ENCODE peak calls at places on chromosome 12, in six cellular contexts. One of them, this sample, is unnamed.

GRCh38 chr12:31106101-31106803 is 32.6 kb downstream of the DDX11 start:
- DNase-seq in DND-41: no peak
- DNase-seq in tibial artery: no peak
- DNase-seq in thoracic aorta: no peak
- DNase-seq in H7: peak
- DNase-seq in fibroblast of the aortic adventitia: no peak
- DNase-seq in this sample: no peak

GRCh38 chr12:121804417-121805111 is 755 bp downstream of the SETD1B start:
- DNase-seq in DND-41: peak
- DNase-seq in tibial artery: no peak
- DNase-seq in thoracic aorta: no peak
- DNase-seq in H7: peak
- DNase-seq in fibroblast of the aortic adventitia: no peak
- DNase-seq in this sample: peak

GRCh38 chr12:2692156-2692555 is 102.6 kb upstream of the FKBP4 start:
- DNase-seq in DND-41: peak
- DNase-seq in tibial artery: no peak
- DNase-seq in thoracic aorta: no peak
- DNase-seq in H7: no peak
- DNase-seq in fibroblast of the aortic adventitia: no peak
- DNase-seq in this sample: no peak

GRCh38 chr12:96143392-96143791 is 50.8 kb upstream of the ELK3 start:
- DNase-seq in DND-41: peak
- DNase-seq in tibial artery: no peak
- DNase-seq in thoracic aorta: no peak
- DNase-seq in H7: no peak
- DNase-seq in fibroblast of the aortic adventitia: no peak
- DNase-seq in this sample: no peak

GRCh38 chr12:15574353-15574752 is 214.8 kb downstream of the EPS8 start:
- DNase-seq in DND-41: no peak
- DNase-seq in tibial artery: no peak
- DNase-seq in thoracic aorta: no peak
- DNase-seq in H7: no peak
- DNase-seq in fibroblast of the aortic adventitia: no peak
- DNase-seq in this sample: no peak

GRCh38 chr12:106067606-106068205 is 71.0 kb downstream of the NUAK1 start:
- DNase-seq in DND-41: no peak
- DNase-seq in tibial artery: no peak
- DNase-seq in thoracic aorta: no peak
- DNase-seq in H7: no peak
- DNase-seq in fibroblast of the aortic adventitia: no peak
- DNase-seq in this sample: no peak

GRCh38 chr12:21881950-21882349 is 59.3 kb downstream of the ABCC9 start:
- DNase-seq in DND-41: no peak
- DNase-seq in tibial artery: no peak
- DNase-seq in thoracic aorta: no peak
- DNase-seq in H7: no peak
- DNase-seq in fibroblast of the aortic adventitia: peak
- DNase-seq in this sample: no peak

GRCh38 chr12:62817556-62818271 is 117.2 kb downstream of the PPM1H start:
- DNase-seq in DND-41: no peak
- DNase-seq in tibial artery: no peak
- DNase-seq in thoracic aorta: no peak
- DNase-seq in H7: peak
- DNase-seq in fibroblast of the aortic adventitia: peak
- DNase-seq in this sample: no peak

GRCh38 chr12:87119713-87120112 is 863.5 kb upstream of the MGAT4C start:
- DNase-seq in DND-41: no peak
- DNase-seq in tibial artery: no peak
- DNase-seq in thoracic aorta: no peak
- DNase-seq in H7: no peak
- DNase-seq in fibroblast of the aortic adventitia: peak
- DNase-seq in this sample: peak

GRCh38 chr12:132312516-132312915 is 16.9 kb downstream of the GALNT9 start:
- DNase-seq in DND-41: no peak
- DNase-seq in tibial artery: no peak
- DNase-seq in thoracic aorta: no peak
- DNase-seq in H7: no peak
- DNase-seq in fibroblast of the aortic adventitia: no peak
- DNase-seq in this sample: no peak

GRCh38 chr12:132308311-132309161 is 20.9 kb downstream of the GALNT9 start:
- DNase-seq in DND-41: no peak
- DNase-seq in tibial artery: no peak
- DNase-seq in thoracic aorta: no peak
- DNase-seq in H7: no peak
- DNase-seq in fibroblast of the aortic adventitia: no peak
- DNase-seq in this sample: no peak

GRCh38 chr12:132309162-132310086 is 20.0 kb downstream of the GALNT9 start:
- DNase-seq in DND-41: no peak
- DNase-seq in tibial artery: no peak
- DNase-seq in thoracic aorta: no peak
- DNase-seq in H7: no peak
- DNase-seq in fibroblast of the aortic adventitia: no peak
- DNase-seq in this sample: no peak

GRCh38 chr12:132311201-132311915 is 18.0 kb downstream of the GALNT9 start:
- DNase-seq in DND-41: no peak
- DNase-seq in tibial artery: no peak
- DNase-seq in thoracic aorta: no peak
- DNase-seq in H7: no peak
- DNase-seq in fibroblast of the aortic adventitia: no peak
- DNase-seq in this sample: no peak

GRCh38 chr12:132310181-132311040 is 19.0 kb downstream of the GALNT9 start:
- DNase-seq in DND-41: no peak
- DNase-seq in tibial artery: no peak
- DNase-seq in thoracic aorta: no peak
- DNase-seq in H7: no peak
- DNase-seq in fibroblast of the aortic adventitia: no peak
- DNase-seq in this sample: no peak
- H3K4me3 ChIP-seq in DND-41: no peak
- H3K4me3 ChIP-seq in tibial artery: no peak
- H3K4me3 ChIP-seq in thoracic aorta: no peak
- H3K4me3 ChIP-seq in H7: no peak
- H3K4me3 ChIP-seq in fibroblast of the aortic adventitia: no peak
- H3K4me3 ChIP-seq in this sample: no peak

GRCh38 chr12:75480469-75480949 is at the start of gene GLIPR1:
- DNase-seq in DND-41: peak
- DNase-seq in tibial artery: peak
- DNase-seq in thoracic aorta: peak
- DNase-seq in H7: no peak
- DNase-seq in fibroblast of the aortic adventitia: peak
- DNase-seq in this sample: peak

GRCh38 chr12:75483411-75483810 is 2.9 kb downstream of the GLIPR1 start:
- DNase-seq in DND-41: no peak
- DNase-seq in tibial artery: peak
- DNase-seq in thoracic aorta: no peak
- DNase-seq in H7: no peak
- DNase-seq in fibroblast of the aortic adventitia: peak
- DNase-seq in this sample: no peak

GRCh38 chr12:75482636-75483035 is 2.1 kb downstream of the GLIPR1 start:
- DNase-seq in DND-41: no peak
- DNase-seq in tibial artery: no peak
- DNase-seq in thoracic aorta: no peak
- DNase-seq in H7: no peak
- DNase-seq in fibroblast of the aortic adventitia: peak
- DNase-seq in this sample: no peak

GRCh38 chr12:75481013-75481705 is 604 bp downstream of the GLIPR1 start:
- DNase-seq in DND-41: no peak
- DNase-seq in tibial artery: no peak
- DNase-seq in thoracic aorta: no peak
- DNase-seq in H7: no peak
- DNase-seq in fibroblast of the aortic adventitia: peak
- DNase-seq in this sample: no peak

GRCh38 chr12:75481774-75482173 is 1.2 kb downstream of the GLIPR1 start:
- DNase-seq in DND-41: no peak
- DNase-seq in tibial artery: no peak
- DNase-seq in thoracic aorta: no peak
- DNase-seq in H7: no peak
- DNase-seq in fibroblast of the aortic adventitia: peak
- DNase-seq in this sample: no peak
- H3K4me3 ChIP-seq in DND-41: peak
- H3K4me3 ChIP-seq in tibial artery: peak
- H3K4me3 ChIP-seq in thoracic aorta: peak
- H3K4me3 ChIP-seq in H7: no peak
- H3K4me3 ChIP-seq in fibroblast of the aortic adventitia: peak
- H3K4me3 ChIP-seq in this sample: peak

GRCh38 chr12:124718052-124718451 is 145.6 kb downstream of the SCARB1 start:
- DNase-seq in DND-41: no peak
- DNase-seq in tibial artery: no peak
- DNase-seq in thoracic aorta: no peak
- DNase-seq in H7: no peak
- DNase-seq in fibroblast of the aortic adventitia: no peak
- DNase-seq in this sample: no peak

GRCh38 chr12:124713041-124713435 is 145.6 kb upstream of the NCOR2 start:
- DNase-seq in DND-41: no peak
- DNase-seq in tibial artery: peak
- DNase-seq in thoracic aorta: no peak
- DNase-seq in H7: no peak
- DNase-seq in fibroblast of the aortic adventitia: peak
- DNase-seq in this sample: no peak

GRCh38 chr12:124713436-124714082 is 146.1 kb upstream of the NCOR2 start:
- DNase-seq in DND-41: peak
- DNase-seq in tibial artery: peak
- DNase-seq in thoracic aorta: no peak
- DNase-seq in H7: no peak
- DNase-seq in fibroblast of the aortic adventitia: peak
- DNase-seq in this sample: peak

GRCh38 chr12:124716208-124717141 is 147.2 kb downstream of the SCARB1 start:
- DNase-seq in DND-41: no peak
- DNase-seq in tibial artery: no peak
- DNase-seq in thoracic aorta: no peak
- DNase-seq in H7: no peak
- DNase-seq in fibroblast of the aortic adventitia: no peak
- DNase-seq in this sample: no peak

GRCh38 chr12:124715121-124715990 is 147.9 kb upstream of the NCOR2 start:
- DNase-seq in DND-41: no peak
- DNase-seq in tibial artery: no peak
- DNase-seq in thoracic aorta: no peak
- DNase-seq in H7: no peak
- DNase-seq in fibroblast of the aortic adventitia: no peak
- DNase-seq in this sample: no peak
- H3K4me3 ChIP-seq in DND-41: no peak
- H3K4me3 ChIP-seq in tibial artery: no peak
- H3K4me3 ChIP-seq in thoracic aorta: no peak
- H3K4me3 ChIP-seq in H7: no peak
- H3K4me3 ChIP-seq in fibroblast of the aortic adventitia: no peak
- H3K4me3 ChIP-seq in this sample: no peak

DNA sequence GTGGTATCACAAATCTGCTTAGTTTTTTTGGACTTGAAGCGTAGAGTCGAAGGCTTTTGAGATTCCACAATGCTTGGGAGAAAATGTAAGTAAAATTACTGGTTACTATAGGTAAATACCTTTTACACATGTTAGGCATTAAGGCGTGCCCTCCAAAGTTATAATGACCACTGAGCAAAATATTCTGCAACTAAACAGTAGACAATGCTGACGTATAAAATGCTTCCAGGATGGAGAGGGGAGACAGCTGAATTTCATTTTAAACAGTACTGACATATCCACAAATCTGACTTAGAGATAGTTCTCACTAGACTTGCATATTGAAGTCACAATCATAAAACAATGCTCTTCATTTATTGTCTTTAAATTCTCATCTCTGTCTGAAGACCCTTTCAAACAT is 144.5 kb upstream of the DCN start:
- DNase-seq in DND-41: no peak
- DNase-seq in tibial artery: no peak
- DNase-seq in thoracic aorta: no peak
- DNase-seq in H7: no peak
- DNase-seq in fibroblast of the aortic adventitia: peak
- DNase-seq in this sample: no peak
- H3K4me3 ChIP-seq in DND-41: no peak
- H3K4me3 ChIP-seq in tibial artery: no peak
- H3K4me3 ChIP-seq in thoracic aorta: peak
- H3K4me3 ChIP-seq in H7: no peak
- H3K4me3 ChIP-seq in fibroblast of the aortic adventitia: no peak
- H3K4me3 ChIP-seq in this sample: no peak

DNA sequence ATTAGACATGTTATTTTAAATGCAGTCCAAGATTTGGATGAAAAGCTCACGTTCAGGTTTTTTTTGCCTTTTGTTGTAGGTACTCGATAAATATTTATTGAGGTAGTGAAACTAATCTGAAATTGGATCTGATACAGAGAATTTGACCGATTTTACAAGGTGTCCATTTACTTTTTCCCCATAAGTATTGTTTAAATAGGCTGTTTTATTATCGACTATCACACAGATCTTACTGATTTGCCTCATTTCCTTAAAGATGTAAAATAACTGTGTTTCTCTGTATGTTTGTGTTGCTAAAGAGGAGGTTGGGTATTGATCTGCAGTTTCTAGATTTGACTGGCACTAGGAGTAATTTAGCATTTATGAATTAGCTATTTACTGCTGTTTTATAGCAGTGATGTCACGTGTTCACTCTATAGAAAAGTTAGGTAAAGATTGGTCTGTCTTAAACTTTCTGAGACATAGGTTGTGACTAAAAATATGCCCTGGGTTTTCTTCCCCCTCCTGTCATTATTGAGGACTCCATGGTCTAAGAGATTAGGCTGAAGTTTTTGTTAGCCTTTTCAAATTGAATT is 3.5 kb downstream of the RAP1B start:
- DNase-seq in DND-41: no peak
- DNase-seq in tibial artery: no peak
- DNase-seq in thoracic aorta: no peak
- DNase-seq in H7: no peak
- DNase-seq in fibroblast of the aortic adventitia: no peak
- DNase-seq in this sample: no peak
- H3K4me3 ChIP-seq in DND-41: no peak
- H3K4me3 ChIP-seq in tibial artery: peak
- H3K4me3 ChIP-seq in thoracic aorta: peak
- H3K4me3 ChIP-seq in H7: no peak
- H3K4me3 ChIP-seq in fibroblast of the aortic adventitia: no peak
- H3K4me3 ChIP-seq in this sample: no peak

This sample was measured in SK-N-SH.